ENCODE peak calls at places on chromosomes 4 and X, in seven cellular contexts. W, A, S, M, T, J and L are unnamed samples.

GRCh38 chrX:134246282-134246681 is 9.3 kb downstream of the CCDC160 start:
- DNase-seq in W (peak; percentile 34), A (peak; percentile 15), S (no peak), M (no peak), T (no peak), J (peak; percentile 47), L (peak; percentile 18)

GRCh38 chrX:37380920-37381319 is 31.8 kb downstream of the PRRG1 start:
- DNase-seq in W (peak; percentile 94), A (no peak), S (peak; percentile 55), M (peak; percentile 37), T (peak; percentile 42), J (no peak), L (no peak)

GRCh38 chrX:117134983-117135382 is 672.2 kb upstream of the CT83 start:
- DNase-seq in W (no peak), A (no peak), S (no peak), M (no peak), T (no peak), J (no peak), L (no peak)

GRCh38 chr4:87209696-87210095 is 10.7 kb downstream of the KLHL8 start:
- DNase-seq in W (no peak), A (no peak), S (no peak), M (peak; percentile 66), T (no peak), J (no peak), L (peak; percentile 35)

GRCh38 chrX:13923845-13924244 is 105.8 kb downstream of the GEMIN8 start:
- DNase-seq in W (peak; percentile 30), A (no peak), S (no peak), M (no peak), T (no peak), J (no peak), L (no peak)

GRCh38 chr4:123696712-123697111 is 300.1 kb downstream of the SPRY1 start:
- DNase-seq in W (no peak), A (no peak), S (no peak), M (no peak), T (no peak), J (no peak), L (no peak)

GRCh38 chr4:188221090-188221489 is 81.8 kb downstream of the TRIML1 start:
- DNase-seq in W (peak; percentile 21), A (no peak), S (no peak), M (no peak), T (no peak), J (no peak), L (no peak)

GRCh38 chr4:173532725-173533511 is 2.9 kb upstream of the HAND2 start:
- DNase-seq in W (no peak), A (no peak), S (no peak), M (no peak), T (no peak), J (peak; percentile 4), L (no peak)

GRCh38 chr4:39025552-39026085 is 6.6 kb downstream of the TMEM156 start:
- DNase-seq in W (no peak), A (no peak), S (no peak), M (peak; percentile 17), T (no peak), J (no peak), L (peak; percentile 24)

GRCh38 chr4:30822911-30823529 is 102.9 kb downstream of the PCDH7 start:
- DNase-seq in W (no peak), A (no peak), S (no peak), M (no peak), T (no peak), J (no peak), L (no peak)

GRCh38 chr4:151218343-151218742 is 58.6 kb upstream of the PRSS48 start:
- DNase-seq in W (no peak), A (no peak), S (no peak), M (peak; percentile 58), T (no peak), J (no peak), L (no peak)

GRCh38 chrX:129716507-129716906 is 22.3 kb upstream of the XPNPEP2 start:
- DNase-seq in W (no peak), A (no peak), S (no peak), M (no peak), T (no peak), J (no peak), L (no peak)
- TF ChIP-seq EZH2phosphoT487 in W (no peak), A (no peak), S (no peak), M (no peak), T (no peak), J (no peak), L (no peak)

DNA sequence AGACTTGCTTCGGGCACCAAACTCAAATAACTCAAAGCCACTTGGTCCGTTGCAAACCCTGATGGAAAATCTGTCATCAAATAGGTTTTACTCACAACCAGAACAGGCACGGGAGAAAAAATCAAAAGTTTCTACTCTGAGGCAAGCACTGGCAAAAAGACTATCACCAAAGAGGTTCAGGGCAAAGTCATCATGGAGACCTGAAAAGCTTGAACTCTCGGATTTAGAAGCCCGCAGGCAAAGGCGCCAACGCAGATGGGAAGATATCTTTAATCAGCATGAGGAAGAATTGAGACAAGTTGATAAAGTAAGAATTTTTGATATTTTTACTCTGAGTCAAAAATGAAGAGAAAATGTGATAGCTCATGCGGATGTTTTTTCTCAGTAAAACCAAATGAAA is 87.2 kb downstream of the NRK start:
- DNase-seq in W (no peak), A (no peak), S (no peak), M (no peak), T (no peak), J (no peak), L (no peak)
- H3K9me2 ChIP-seq in W (no peaks in the 10 kb centered on the region), A (no peaks in the 10 kb centered on the region), S (no peaks in the 10 kb centered on the region), M (no peaks in the 10 kb centered on the region), T (no peaks in the 10 kb centered on the region), J (no peaks in the 10 kb centered on the region), L (no peaks in the 10 kb centered on the region)

DNA sequence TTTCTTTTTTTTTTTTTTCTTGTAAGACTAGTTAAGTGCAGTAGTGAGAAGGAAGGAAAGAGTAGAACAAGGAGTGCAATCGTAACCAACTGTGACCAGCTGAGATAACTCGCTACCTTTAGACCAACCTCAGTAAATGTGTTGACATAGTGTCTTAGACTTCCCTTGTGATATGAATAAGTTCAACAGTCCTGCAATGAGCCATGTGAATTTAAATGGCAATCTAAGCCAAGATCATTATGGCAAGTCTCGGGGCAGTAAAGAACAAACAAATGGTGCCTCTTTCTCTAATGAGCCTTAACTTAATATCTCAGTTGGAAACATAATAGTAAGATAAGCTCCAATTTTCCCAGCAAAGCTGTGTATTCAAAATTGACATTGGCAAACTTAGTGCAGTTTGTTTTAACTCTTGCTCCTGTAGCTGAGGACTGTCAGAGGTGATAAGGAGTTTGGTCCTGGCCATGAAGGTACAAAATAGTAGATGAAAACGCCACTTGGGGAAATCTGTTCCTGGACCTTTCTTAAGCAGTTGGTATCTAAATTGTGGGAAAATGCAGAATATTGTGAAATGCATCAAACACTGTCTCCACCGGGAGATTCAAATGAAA is 13.8 kb upstream of the RELL1 start:
- DNase-seq in W (no peak), A (no peak), S (no peak), M (no peak), T (no peak), J (no peak), L (no peak)
- TF ChIP-seq EZH2phosphoT487 in W (no peak), A (no peak), S (no peak), M (no peak), T (no peak), J (no peak), L (no peak)

GRCh38 chrX:39336709-39337294 is 535.5 kb downstream of the MID1IP1 start:
- DNase-seq in W (no peak), A (peak; percentile 83), S (no peak), M (peak; percentile 0), T (peak; percentile 51), J (no peak), L (no peak)
- H3K9me2 ChIP-seq in W (no peaks in the 10 kb centered on the region), A (no peaks in the 10 kb centered on the region), S (no peaks in the 10 kb centered on the region), M (no peaks in the 10 kb centered on the region), T (no peaks in the 10 kb centered on the region), J (no peaks in the 10 kb centered on the region), L (no peaks in the 10 kb centered on the region)

GRCh38 chr4:128517096-128517738 is 229.6 kb upstream of the PGRMC2 start:
- DNase-seq in W (no peak), A (no peak), S (no peak), M (peak; percentile 77), T (peak; percentile 22), J (no peak), L (no peak)

GRCh38 chr4:128521634-128522253 is 234.1 kb upstream of the PGRMC2 start:
- DNase-seq in W (peak; percentile 46), A (no peak), S (no peak), M (peak; percentile 50), T (no peak), J (no peak), L (no peak)

GRCh38 chr4:128521156-128521555 is 233.5 kb upstream of the PGRMC2 start:
- DNase-seq in W (no peak), A (no peak), S (no peak), M (peak; percentile 56), T (no peak), J (no peak), L (no peak)

GRCh38 chr4:128517739-128518510 is 230.3 kb upstream of the PGRMC2 start:
- DNase-seq in W (peak; percentile 87), A (peak; percentile 50), S (peak; percentile 56), M (peak; percentile 97), T (peak; percentile 69), J (peak; percentile 43), L (no peak)

GRCh38 chr4:128519163-128519810 is 231.7 kb upstream of the PGRMC2 start:
- DNase-seq in W (no peak), A (no peak), S (no peak), M (peak; percentile 33), T (no peak), J (no peak), L (no peak)
- TF ChIP-seq EZH2phosphoT487 in W (no peak), A (no peak), S (no peak), M (no peak), T (no peak), J (no peak), L (no peak)